ENCODE peak calls at places on chromosomes 5 and 9, in seven cellular contexts. T, N, O, B, V, L and M are unnamed samples. For H3K4me1, the result is how much of the 10 kb centered on the place peaks cover.

GRCh38 chr5:133307275-133307674 is 255.5 kb downstream of the HSPA4 start:
- DNase-seq in T (no peak), O (no peak), N (no peak), L (no peak), V (no peak), B (no peak), M (no peak)

GRCh38 chr5:68319316-68320093 is 103.9 kb downstream of the PIK3R1 start:
- DNase-seq in N (no peak), B (no peak), L (peak), O (no peak), V (no peak), T (no peak), M (no peak)

GRCh38 chr9:116491659-116492058 is 195.4 kb upstream of the TRIM32 start:
- DNase-seq in N (no peak), V (no peak), B (no peak), O (no peak), L (no peak), T (no peak), M (no peak)

GRCh38 chr9:15150939-15151338 is 156.1 kb downstream of the TTC39B start:
- DNase-seq in T (no peak), L (no peak), O (no peak), N (no peak), V (no peak), B (no peak), M (no peak)

GRCh38 chr9:21710792-21711191 is 91.6 kb upstream of the MTAP start:
- DNase-seq in T (no peak), N (no peak), O (no peak), L (no peak), B (no peak), V (no peak), M (no peak)

GRCh38 chr5:165808358-165808757 is 2302.9 kb downstream of the MAT2B start:
- DNase-seq in O (no peak), V (no peak), B (no peak), L (no peak), T (no peak), N (no peak), M (no peak)

GRCh38 chr9:5449521-5450359 is 602 bp upstream of the CD274 start:
- DNase-seq in L (no peak), T (no peak), V (no peak), N (no peak), O (no peak), B (no peak), M (no peak)

GRCh38 chr5:141155540-141156374 is 5.9 kb downstream of the PCDHB6 start:
- DNase-seq in V (no peak), B (no peak), L (no peak), O (peak), T (no peak), N (no peak), M (no peak)

GRCh38 chr5:141817631-141818030 is 60.6 kb downstream of the PCDH1 start:
- DNase-seq in N (no peak), B (no peak), O (no peak), V (no peak), T (no peak), L (no peak), M (no peak)

GRCh38 chr9:93354451-93354850 is 97.0 kb upstream of the FAM120A start:
- DNase-seq in V (no peak), O (no peak), L (no peak), B (no peak), N (no peak), T (no peak), M (no peak)

GRCh38 chr5:77029376-77029885 is 773 bp upstream of the AGGF1 start:
- DNase-seq in N (no peak), B (no peak), O (no peak), T (no peak), V (no peak), L (no peak), M (no peak)

GRCh38 chr9:132556701-132557100 is 25.7 kb upstream of the BARHL1 start:
- DNase-seq in L (no peak), B (no peak), V (no peak), O (peak), T (no peak), N (no peak), M (no peak)

GRCh38 chr5:56279979-56280378 is 46.8 kb upstream of the ANKRD55 start:
- DNase-seq in N (no peak), O (no peak), B (no peak), T (no peak), V (no peak), L (peak), M (no peak)

GRCh38 chr9:112000743-112001142 is 104.1 kb downstream of the UGCG start:
- DNase-seq in L (peak), B (no peak), O (no peak), N (no peak), V (no peak), T (no peak), M (no peak)

GRCh38 chr5:145981612-145982571 is 45.5 kb downstream of the SH3RF2 start:
- DNase-seq in L (no peak), O (no peak), V (no peak), B (no peak), T (no peak), N (peak), M (no peak)

GRCh38 chr9:1173211-1173610 is 123.1 kb downstream of the DMRT2 start:
- DNase-seq in T (no peak), V (peak), N (peak), B (no peak), L (no peak), O (no peak), M (no peak)

GRCh38 chr5:132662925-132663770 is 5.2 kb downstream of the IL13 start:
- DNase-seq in T (no peak), V (no peak), B (no peak), O (no peak), N (no peak), L (peak), M (no peak)

GRCh38 chr9:84174486-84174885 is 166.1 kb downstream of the SLC28A3 start:
- DNase-seq in O (no peak), T (no peak), L (no peak), N (no peak), B (no peak), V (no peak), M (no peak)

GRCh38 chr9:7739595-7739994 is 60.0 kb downstream of the DMAC1 start:
- DNase-seq in O (no peak), V (no peak), N (no peak), L (no peak), T (no peak), B (no peak), M (no peak)

GRCh38 chr9:16925426-16925825 is 55.0 kb upstream of the BNC2 start:
- DNase-seq in N (no peak), O (no peak), V (no peak), T (no peak), L (peak), B (no peak), M (no peak)

GRCh38 chr5:56670916-56671315 is 144.4 kb upstream of the MAP3K1 start:
- DNase-seq in N (no peak), L (no peak), T (no peak), O (no peak), B (no peak), V (no peak), M (no peak)

GRCh38 chr5:124310453-124310852 is 436.0 kb downstream of the ZNF608 start:
- DNase-seq in B (no peak), N (no peak), L (no peak), O (peak), T (no peak), V (no peak), M (no peak)

DNA sequence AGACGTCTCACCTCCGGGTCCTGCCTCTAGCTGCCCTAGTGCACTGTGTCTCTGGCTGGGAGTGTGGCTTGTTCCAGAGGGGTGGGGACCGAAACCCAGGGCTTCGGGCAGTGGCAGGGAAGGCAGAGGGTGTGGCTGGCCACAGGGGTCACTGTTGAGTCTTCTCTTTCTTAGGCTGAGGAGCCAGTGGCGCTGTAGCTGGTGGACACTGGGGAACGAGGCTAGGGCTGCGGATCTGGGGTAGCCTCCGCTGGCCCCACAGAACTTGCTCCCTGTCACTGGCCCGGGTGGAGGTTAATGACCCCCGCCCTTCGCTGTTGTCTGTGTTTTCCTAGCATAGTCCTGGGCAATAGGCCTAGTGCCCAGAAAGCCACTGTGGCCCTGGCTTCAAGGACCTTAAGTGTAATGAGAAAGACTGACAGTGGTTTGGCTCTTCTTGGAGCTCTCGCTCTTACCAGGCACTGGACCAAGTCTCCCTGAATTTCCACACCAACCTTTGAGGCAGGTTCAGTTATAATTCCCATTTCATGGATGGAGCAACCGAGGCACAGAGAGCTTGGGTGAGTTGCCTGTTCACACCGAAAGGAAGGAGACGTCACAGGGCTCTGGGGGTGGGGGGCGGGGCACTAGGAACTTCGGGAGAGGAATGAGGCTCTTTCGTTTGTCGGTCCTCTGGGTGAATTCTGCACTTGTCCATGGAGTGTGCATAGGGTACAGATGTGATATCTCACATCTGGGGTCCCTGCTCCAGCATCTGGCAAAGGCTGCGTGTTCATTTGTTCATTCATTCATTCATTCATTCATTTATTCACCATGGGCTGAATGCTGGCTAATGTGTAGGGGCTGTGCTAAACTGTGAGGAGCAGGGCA is 4.8 kb upstream of the IER5L start:
- DNase-seq in T (no peak), L (peak), O (peak), N (peak), B (no peak), V (peak), M (no peak)
- TF ChIP-seq CTCF in T (no peak), L (peak), O (peak), N (no peak), B (peak), V (peak), M (no peak)

DNA sequence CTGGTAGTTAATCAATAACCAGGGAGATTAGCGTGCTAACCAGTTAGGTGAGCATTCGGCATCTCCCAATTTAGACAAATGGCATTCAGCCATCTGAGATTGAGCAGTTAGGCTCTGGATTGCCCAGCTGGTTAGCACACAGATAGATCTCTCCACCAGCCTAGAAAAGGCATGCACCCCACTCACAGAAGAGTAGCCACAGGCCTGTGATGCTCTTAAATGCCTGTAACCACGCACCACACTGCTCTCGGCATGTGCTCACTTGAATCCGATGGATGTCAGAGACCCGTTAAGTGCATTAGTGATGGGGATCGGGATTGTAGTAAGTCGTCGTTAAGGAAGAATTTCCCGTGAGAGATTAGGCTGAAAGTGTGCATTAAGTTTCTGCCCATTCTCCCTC is 23.0 kb downstream of the MARCHF6 start:
- DNase-seq in N (no peak), T (no peak), O (no peak), V (no peak), B (no peak), L (no peak), M (no peak)
- H3K4me1 ChIP-seq in N (under half), T (half or more), O (under half), V (under half), B (under half), L (under half), M (half or more)

DNA sequence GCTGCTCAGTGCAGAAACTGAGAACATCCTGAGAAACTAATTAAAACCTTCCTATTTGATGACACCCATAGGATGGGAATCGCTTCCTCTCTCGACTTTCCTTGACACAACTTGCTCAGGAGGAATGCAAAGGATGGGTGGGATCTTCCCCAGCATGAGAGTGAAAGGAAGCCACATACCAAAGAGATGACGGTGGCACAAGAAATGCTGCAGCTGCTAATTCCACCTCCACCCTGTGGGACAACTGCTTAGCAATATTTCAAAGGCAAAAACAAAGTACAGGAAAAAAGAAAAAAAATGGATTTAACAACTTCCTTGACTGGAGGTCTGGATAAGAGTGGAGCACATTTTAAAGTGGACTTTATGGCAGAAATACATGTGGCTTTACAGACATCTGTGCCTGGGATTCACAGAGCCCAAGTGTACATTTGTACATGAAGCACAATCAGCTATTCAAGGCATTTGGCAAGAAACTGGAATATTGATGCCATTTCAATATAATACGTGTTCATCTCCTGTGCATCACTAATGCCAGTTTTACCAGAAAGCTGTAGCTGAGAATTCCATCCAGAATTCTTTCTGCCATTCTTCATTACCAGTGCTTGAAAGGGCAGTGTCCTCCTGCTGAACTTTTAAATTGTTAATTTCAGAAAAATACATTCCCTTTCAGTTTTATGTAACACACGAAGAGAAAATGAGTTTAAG is 359.2 kb upstream of the ACTBL2 start:
- DNase-seq in B (no peak), V (no peak), L (peak), N (no peak), T (peak), O (peak), M (no peak)
- H3K4me3 ChIP-seq in B (no peak), V (no peak), L (no peak), N (no peak), T (no peak), O (no peak), M (no peak)

GRCh38 chr5:115770466-115770865 is 46.0 kb downstream of the CDO1 start:
- DNase-seq in B (no peak), O (peak), N (peak), V (no peak), T (no peak), L (no peak), M (no peak)
- TF ChIP-seq CTCF in B (no peak), O (peak), N (peak), V (peak), T (no peak), L (peak), M (no peak)

DNA sequence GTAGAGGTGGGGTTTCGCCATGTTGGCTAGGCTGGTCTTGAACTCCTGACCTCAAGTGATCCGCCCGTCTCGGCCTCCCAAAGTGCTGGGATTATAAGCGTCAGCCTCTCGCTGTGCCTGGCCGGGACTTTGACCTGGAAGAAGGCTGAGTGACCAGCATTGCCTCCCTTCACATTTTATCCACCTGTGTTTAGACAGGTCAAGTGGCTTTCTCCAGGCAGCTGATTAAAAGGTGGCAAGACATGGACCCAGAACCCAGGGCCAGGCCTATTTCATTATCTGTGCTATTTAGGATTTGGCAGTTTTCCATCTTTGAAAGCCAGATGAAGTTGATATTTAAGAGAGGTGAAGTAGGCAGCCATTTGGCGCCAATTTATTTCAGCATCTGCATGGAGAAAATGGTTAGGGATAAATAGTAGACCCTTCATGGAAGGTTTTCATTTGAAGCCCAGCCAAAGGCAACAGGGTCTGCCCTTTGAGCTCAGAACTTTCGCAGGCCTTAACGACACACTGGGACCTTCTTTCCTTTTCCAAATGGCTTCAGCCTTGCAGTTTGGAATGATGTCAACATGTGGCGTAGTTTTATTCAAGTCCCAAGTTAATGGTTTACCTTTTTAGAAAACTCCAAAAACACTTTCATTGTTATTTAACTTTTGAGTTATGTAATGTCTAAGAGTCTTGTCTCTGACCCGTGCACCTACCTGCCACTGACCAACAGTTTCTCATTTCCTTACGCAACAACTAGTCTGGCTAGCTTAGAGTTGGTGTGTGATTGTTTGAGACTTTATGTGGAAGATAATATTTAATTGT is 8.4 kb downstream of the DAPK1 start:
- DNase-seq in L (no peak), B (no peak), V (no peak), T (no peak), N (no peak), O (no peak), M (no peak)
- H3K4me1 ChIP-seq in L (under half), B (under half), V (under half), T (under half), N (under half), O (under half), M (under half)